ENCODE peak calls at places on chromosomes 13 and 19, in seven cellular contexts. V, X, C, J, U, S and N are unnamed samples.

GRCh38 chr19:38411041-38411712 is 8.3 kb downstream of the FAM98C start:
- ATAC-seq in J (no peak), U (no peak), X (no peak), C (no peak), S (no peak), V (no peak), N (no peak)

GRCh38 chr13:104823709-104824108 is 1711.8 kb downstream of the EFNB2 start:
- ATAC-seq in S (no peak), J (no peak), V (no peak), C (no peak), U (no peak), X (no peak), N (no peak)

GRCh38 chr19:30152510-30153291 is 210.7 kb downstream of the URI1 start:
- ATAC-seq in U (no peak), X (no peak), S (no peak), V (no peak), J (no peak), C (no peak), N (peak; percentile 18)

GRCh38 chr13:75610466-75610865 is 25.7 kb upstream of the LMO7 start:
- ATAC-seq in U (no peak), S (no peak), X (no peak), C (no peak), V (no peak), J (no peak), N (no peak)

GRCh38 chr19:9966448-9966847 is 30.1 kb upstream of the OLFM2 start:
- ATAC-seq in V (no peak), S (no peak), C (no peak), X (no peak), U (no peak), J (no peak), N (no peak)

GRCh38 chr13:46403851-46404731 is 17.0 kb upstream of the RUBCNL start:
- ATAC-seq in S (no peak), X (no peak), J (peak; percentile 61), C (no peak), V (no peak), U (peak; percentile 75), N (no peak)

GRCh38 chr13:33109319-33109718 is 93.1 kb downstream of the KL start:
- ATAC-seq in S (no peak), X (no peak), J (no peak), U (no peak), C (no peak), V (no peak), N (no peak)

GRCh38 chr13:41546372-41547252 is 89.3 kb downstream of the RGCC start:
- ATAC-seq in S (no peak), C (no peak), V (peak; percentile 0), X (no peak), J (peak; percentile 91), U (no peak), N (peak; percentile 96)

GRCh38 chr13:40340368-40341085 is 325.9 kb downstream of the FOXO1 start:
- ATAC-seq in J (no peak), U (no peak), S (no peak), X (no peak), C (no peak), V (no peak), N (no peak)

GRCh38 chr19:51777570-51778460 is 16.8 kb downstream of the FPR2 start:
- ATAC-seq in C (peak; percentile 47), V (peak; percentile 92), S (peak; percentile 49), U (peak; percentile 81), X (no peak), J (peak; percentile 74), N (peak; percentile 62)

GRCh38 chr19:11191273-11191755 is 6.0 kb downstream of the KANK2 start:
- ATAC-seq in S (no peak), X (no peak), J (no peak), U (peak; percentile 56), C (peak; percentile 93), V (peak; percentile 69), N (peak; percentile 58)

GRCh38 chr19:20247016-20247683 is 80.1 kb downstream of the ZNF486 start:
- ATAC-seq in J (no peak), X (no peak), V (peak; percentile 61), C (no peak), S (no peak), U (peak; percentile 68), N (no peak)

GRCh38 chr13:100922599-100922998 is 248.0 kb upstream of the TMTC4 start:
- ATAC-seq in X (no peak), U (no peak), C (no peak), V (no peak), S (no peak), J (no peak), N (no peak)

GRCh38 chr19:55283548-55284393 is at the start of gene BRSK1:
- ATAC-seq in V (no peak), X (no peak), J (no peak), U (no peak), C (no peak), S (no peak), N (no peak)

GRCh38 chr19:48135411-48135810 is 24.8 kb upstream of the PLA2G4C start:
- ATAC-seq in J (peak; percentile 74), C (no peak), U (no peak), V (no peak), S (no peak), X (no peak), N (no peak)

GRCh38 chr13:26541678-26542553 is 15.6 kb upstream of the WASF3 start:
- ATAC-seq in J (no peak), S (no peak), C (no peak), X (no peak), V (no peak), U (no peak), N (no peak)

GRCh38 chr19:33948651-33949335 is 152.1 kb downstream of the KCTD15 start:
- ATAC-seq in X (no peak), V (no peak), S (no peak), J (no peak), C (no peak), U (no peak), N (no peak)

GRCh38 chr13:40383132-40383531 is 283.3 kb downstream of the FOXO1 start:
- ATAC-seq in S (no peak), V (no peak), X (no peak), U (no peak), J (no peak), C (peak; percentile 32), N (no peak)

GRCh38 chr13:32261567-32261966 is 53.6 kb downstream of the ZAR1L start:
- ATAC-seq in X (no peak), C (peak; percentile 95), U (peak; percentile 77), J (no peak), V (peak; percentile 91), S (no peak), N (no peak)

GRCh38 chr19:31274266-31274963 is 74.8 kb downstream of the TSHZ3 start:
- ATAC-seq in C (no peak), V (no peak), U (no peak), X (no peak), J (no peak), S (no peak), N (no peak)

GRCh38 chr19:8526345-8527062 is 12.5 kb upstream of the ZNF414 start:
- ATAC-seq in U (peak; percentile 65), V (peak; percentile 84), S (no peak), C (peak; percentile 70), J (no peak), X (peak; percentile 38), N (peak; percentile 42)

GRCh38 chr13:24106429-24106828 is 54.1 kb upstream of the SPATA13 start:
- ATAC-seq in X (no peak), V (no peak), U (no peak), S (no peak), J (no peak), C (no peak), N (no peak)

GRCh38 chr13:108325863-108326262 is 56.3 kb downstream of the TNFSF13B start:
- ATAC-seq in S (no peak), X (no peak), U (no peak), J (no peak), V (no peak), C (no peak), N (no peak)